ENCODE peak calls at places on chromosomes 7 and 10, in five cellular contexts. Y is IMR-90, U is suprapubic skin, K is heart left ventricle, S is HCT116. C is an unnamed sample.

GRCh38 chr10:43075612-43076003 is 1.3 kb upstream of the RET start:
- DNase-seq in U (no peak), Y (no peak), S (peak; percentile 19), K (peak; percentile 45), C (no peak)

GRCh38 chr10:122196218-122196617 is 74.9 kb upstream of the BTBD16 start:
- DNase-seq in Y (no peak), U (no peak), K (no peak), S (no peak), C (no peak)

GRCh38 chr10:101032637-101033201 is 1.7 kb downstream of the SFXN3 start:
- DNase-seq in Y (peak; percentile 91), S (peak; percentile 60), K (peak; percentile 76), U (no peak), C (peak; percentile 74)

GRCh38 chr7:43535810-43536585 is 46.9 kb upstream of the STK17A start:
- DNase-seq in U (no peak), S (no peak), K (no peak), Y (peak; percentile 91), C (no peak)

GRCh38 chr7:39978252-39978934 is 28.3 kb downstream of the CDK13 start:
- DNase-seq in K (no peak), U (no peak), S (no peak), Y (no peak), C (no peak)

GRCh38 chr10:6203331-6204062 is 765 bp downstream of the PFKFB3 start:
- DNase-seq in S (no peak), Y (peak; percentile 47), U (no peak), K (peak; percentile 81), C (no peak)

GRCh38 chr10:99484626-99485581 is 47.8 kb upstream of the NKX2-3 start:
- DNase-seq in U (no peak), Y (no peak), K (no peak), S (no peak), C (no peak)

GRCh38 chr7:158355456-158356065 is 232.1 kb downstream of the PTPRN2 start:
- DNase-seq in S (peak; percentile 4), U (no peak), Y (no peak), K (no peak), C (no peak)

GRCh38 chr7:111756687-111757178 is 194.4 kb upstream of the IMMP2L start:
- DNase-seq in Y (peak; percentile 82), S (no peak), K (peak; percentile 71), U (no peak), C (peak; percentile 89)

GRCh38 chr10:124725171-124725631 is 19.0 kb downstream of the FAM53B start:
- DNase-seq in K (no peak), S (no peak), U (no peak), Y (no peak), C (peak; percentile 69)

GRCh38 chr7:129298268-129298893 is 73.6 kb downstream of the AHCYL2 start:
- DNase-seq in S (peak; percentile 26), K (no peak), Y (peak; percentile 51), U (no peak), C (no peak)

GRCh38 chr7:30924624-30925023 is 13.0 kb downstream of the AQP1 start:
- DNase-seq in U (no peak), S (no peak), Y (no peak), K (peak; percentile 14), C (no peak)

GRCh38 chr7:98870807-98871491 is 1.1 kb upstream of the TMEM130 start:
- DNase-seq in U (peak; percentile 66), Y (no peak), K (no peak), S (no peak), C (no peak)

GRCh38 chr7:131619336-131620305 is 63.2 kb upstream of the PODXL start:
- DNase-seq in U (no peak), Y (peak; percentile 42), S (no peak), K (no peak), C (no peak)

GRCh38 chr10:65903620-65904019 is 1022.2 kb upstream of the LRRTM3 start:
- DNase-seq in U (no peak), K (no peak), S (no peak), Y (no peak), C (no peak)

GRCh38 chr7:6451224-6451705 is 3.5 kb upstream of the DAGLB start:
- DNase-seq in Y (no peak), K (no peak), S (no peak), U (no peak), C (no peak)

GRCh38 chr7:147432068-147432467 is 1158.5 kb upstream of the C7orf33 start:
- DNase-seq in S (no peak), U (no peak), Y (peak; percentile 48), K (no peak), C (no peak)

GRCh38 chr10:86651631-86652331 is 2.6 kb upstream of the OPN4 start:
- DNase-seq in S (no peak), K (peak; percentile 44), Y (no peak), U (peak; percentile 44), C (peak; percentile 78)

GRCh38 chr7:28125381-28126046 is 55.1 kb downstream of the JAZF1 start:
- DNase-seq in K (no peak), Y (no peak), S (no peak), U (no peak), C (no peak)

GRCh38 chr7:19957664-19958063 is 184.2 kb upstream of the TMEM196 start:
- DNase-seq in Y (no peak), S (no peak), K (no peak), U (no peak), C (no peak)

GRCh38 chr7:154503962-154504550 is 451.9 kb downstream of the DPP6 start:
- DNase-seq in K (no peak), Y (peak; percentile 21), U (no peak), S (peak; percentile 22), C (no peak)

GRCh38 chr7:55017841-55018240 is 976 bp upstream of the EGFR start:
- DNase-seq in Y (no peak), S (no peak), K (no peak), U (no peak), C (no peak)

GRCh38 chr7:131745645-131746248 is 189.3 kb upstream of the PODXL start:
- DNase-seq in Y (peak; percentile 43), K (no peak), S (no peak), U (no peak), C (no peak)

GRCh38 chr10:29533696-29534285 is 101.0 kb downstream of the SVIL start:
- DNase-seq in U (no peak), Y (no peak), K (no peak), S (no peak), C (no peak)

GRCh38 chr7:20596653-20597052 is 18.8 kb upstream of the ABCB5 start:
- DNase-seq in K (no peak), Y (peak; percentile 88), S (no peak), U (no peak), C (no peak)

GRCh38 chr7:93115796-93116195 is 2.0 kb downstream of the SAMD9 start:
- DNase-seq in K (no peak), Y (peak; percentile 75), U (no peak), S (peak; percentile 32), C (no peak)

GRCh38 chr10:75613685-75614587 is 182.5 kb downstream of the LRMDA start:
- DNase-seq in Y (no peak), S (no peak), K (no peak), U (no peak), C (no peak)

GRCh38 chr7:95549818-95550529 is 46.3 kb downstream of the PDK4 start:
- DNase-seq in U (peak; percentile 97), K (peak; percentile 79), S (peak; percentile 51), Y (peak; percentile 74), C (peak; percentile 98)
- TF ChIP-seq POLR2A in U (peak; percentile 55), K (peak; percentile 82), S (no peak), Y (no peak), C (no peak)

GRCh38 chr10:73167557-73168485 is at the start of the genes ECD and FAM149B1:
- DNase-seq in S (peak; percentile 90), Y (peak; percentile 94), K (peak; percentile 95), U (peak; percentile 95), C (peak; percentile 93)
- TF ChIP-seq CTCF in S (no peak), Y (no peak), K (no peak), U (no peak), C (no peak)

GRCh38 chr7:130353196-130353595 is 8.6 kb downstream of the CPA5 start:
- DNase-seq in K (no peak), U (peak; percentile 68), Y (no peak), S (no peak), C (peak; percentile 72)

GRCh38 chr7:130349911-130350782 is 5.5 kb downstream of the CPA5 start:
- DNase-seq in S (no peak), Y (peak; percentile 28), K (no peak), U (peak; percentile 72), C (no peak)

GRCh38 chr7:130350945-130351663 is 6.5 kb downstream of the CPA5 start:
- DNase-seq in S (no peak), Y (no peak), U (peak; percentile 66), K (no peak), C (no peak)

GRCh38 chr7:130351664-130352015 is 7.0 kb downstream of the CPA5 start:
- DNase-seq in U (peak; percentile 79), S (no peak), K (no peak), Y (no peak), C (peak; percentile 85)

DNA sequence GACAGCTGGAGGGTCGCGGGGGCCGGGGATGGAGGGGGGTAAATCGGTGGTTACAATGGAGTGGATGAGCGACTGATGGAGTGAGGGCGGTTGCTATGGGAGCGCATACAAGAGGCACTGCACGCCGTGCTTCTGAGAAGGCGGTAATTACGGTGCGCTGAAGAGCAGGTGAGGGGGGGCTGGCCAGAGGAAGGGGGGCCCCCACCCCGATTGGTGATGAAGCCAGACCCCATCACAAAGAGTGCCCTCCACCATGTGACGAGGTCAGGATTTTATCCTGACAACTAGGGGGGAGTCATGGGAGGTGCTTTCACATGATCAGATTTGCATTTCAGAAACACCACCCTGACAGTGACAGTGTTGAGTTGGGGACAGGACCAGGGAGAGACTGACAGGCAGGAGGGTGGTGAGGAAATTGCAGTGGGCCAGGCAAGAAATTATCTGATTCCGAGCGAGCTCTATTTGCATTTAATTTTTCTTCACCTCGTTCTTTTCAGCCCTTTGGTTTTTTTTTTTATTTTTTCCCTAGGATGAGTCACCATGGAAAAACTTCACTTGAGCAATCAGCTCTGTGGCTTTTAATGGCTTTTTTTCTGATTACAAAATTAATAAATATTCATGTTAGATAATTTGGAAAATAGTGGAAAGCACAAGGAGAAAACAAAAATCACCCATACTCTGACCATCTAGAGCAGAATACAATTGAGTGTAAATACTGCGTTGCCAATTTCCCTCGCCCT is 7.9 kb downstream of the CPA5 start:
- DNase-seq in Y (peak; percentile 75), U (peak; percentile 77), S (no peak), K (no peak), C (no peak)
- H3K4me3 ChIP-seq in Y (no peak overlapping the region), U (peak overlapping the region; percentile 10), S (no peak overlapping the region), K (no peak overlapping the region), C (no peak overlapping the region)

GRCh38 chr7:137636376-137636775 is 210.4 kb downstream of the DGKI start:
- DNase-seq in U (no peak), S (no peak), K (no peak), Y (peak; percentile 33), C (no peak)
- TF ChIP-seq POLR2A in U (no peak), S (no peak), K (no peak), Y (no peak), C (no peak)